ENCODE peak calls at places on chromosome X, in ten cellular contexts. H, F, J, X, P, G, R, I, V and B are unnamed samples.

GRCh38 chrX:334971-335757 is 16.6 kb upstream of the GTPBP6 start:
- DNase-seq in H (no peak), F (no peak), J (no peak), X (peak), P (no peak), G (no peak), R (no peak), I (no peak), V (no peak), B (no peak)

GRCh38 chrX:39982927-39983326 is 114.8 kb downstream of the BCOR start:
- DNase-seq in H (no peak), F (no peak), J (no peak), X (no peak), P (no peak), G (no peak), R (no peak), I (no peak), V (no peak), B (no peak)

GRCh38 chrX:625137-625691 is 5.4 kb upstream of the SHOX start:
- DNase-seq in H (no peak), F (no peak), J (no peak), X (no peak), P (no peak), G (no peak), R (no peak), I (no peak), V (no peak), B (peak)

GRCh38 chrX:28847423-28847822 is 260.2 kb downstream of the IL1RAPL1 start:
- DNase-seq in H (no peak), F (peak), J (no peak), X (no peak), P (no peak), G (no peak), R (no peak), I (no peak), V (no peak), B (no peak)

GRCh38 chrX:140501940-140502468 is 2.9 kb downstream of the SOX3 start:
- DNase-seq in H (no peak), F (no peak), J (no peak), X (no peak), P (no peak), G (no peak), R (no peak), I (no peak), V (no peak), B (no peak)

GRCh38 chrX:102765217-102765616 is 44.7 kb downstream of the GPRASP3 start:
- DNase-seq in H (no peak), F (no peak), J (no peak), X (no peak), P (no peak), G (peak), R (no peak), I (no peak), V (no peak), B (no peak)

GRCh38 chrX:65587616-65588526 is 53.3 kb upstream of the LAS1L start:
- DNase-seq in H (no peak), F (peak), J (peak), X (peak), P (peak), G (peak), R (peak), I (no peak), V (peak), B (peak)

GRCh38 chrX:12955882-12956703 is 18.8 kb upstream of the TMSB4X start:
- DNase-seq in H (no peak), F (no peak), J (no peak), X (peak), P (peak), G (peak), R (no peak), I (peak), V (peak), B (no peak)

GRCh38 chrX:1378306-1378758 is 13.6 kb downstream of the SLC25A6 start:
- DNase-seq in H (no peak), F (no peak), J (no peak), X (peak), P (no peak), G (no peak), R (peak), I (no peak), V (no peak), B (peak)

GRCh38 chrX:47218280-47218919 is at the start of gene CDK16:
- DNase-seq in H (no peak), F (peak), J (peak), X (peak), P (peak), G (peak), R (peak), I (no peak), V (peak), B (peak)

GRCh38 chrX:16643160-16643559 is 6.8 kb upstream of the S100G start:
- DNase-seq in H (no peak), F (no peak), J (no peak), X (no peak), P (no peak), G (no peak), R (no peak), I (no peak), V (no peak), B (no peak)

GRCh38 chrX:13078739-13079444 is 34.5 kb upstream of the FAM9C start:
- DNase-seq in H (no peak), F (peak), J (peak), X (no peak), P (no peak), G (peak), R (peak), I (no peak), V (peak), B (no peak)

GRCh38 chrX:40006025-40007017 is 91.4 kb downstream of the BCOR start:
- DNase-seq in H (no peak), F (no peak), J (peak), X (peak), P (no peak), G (peak), R (peak), I (no peak), V (peak), B (no peak)

GRCh38 chrX:6257025-6257424 is 28.4 kb upstream of the NLGN4X start:
- DNase-seq in H (no peak), F (no peak), J (no peak), X (no peak), P (no peak), G (no peak), R (no peak), I (no peak), V (no peak), B (no peak)

GRCh38 chrX:151983186-151983585 is 8.7 kb upstream of the GABRE start:
- DNase-seq in H (no peak), F (no peak), J (no peak), X (no peak), P (no peak), G (no peak), R (no peak), I (no peak), V (no peak), B (peak)

GRCh38 chrX:44218465-44218864 is 125.0 kb downstream of the EFHC2 start:
- DNase-seq in H (no peak), F (no peak), J (no peak), X (no peak), P (no peak), G (no peak), R (no peak), I (no peak), V (no peak), B (no peak)

GRCh38 chrX:153460826-153461225 is 9.6 kb downstream of the HAUS7 start:
- DNase-seq in H (no peak), F (no peak), J (peak), X (no peak), P (no peak), G (peak), R (peak), I (no peak), V (peak), B (no peak)

GRCh38 chrX:87583679-87584078 is 66.1 kb downstream of the KLHL4 start:
- DNase-seq in H (peak), F (no peak), J (no peak), X (no peak), P (peak), G (no peak), R (peak), I (no peak), V (peak), B (no peak)

GRCh38 chrX:20066968-20067708 is 49.6 kb downstream of the MAP7D2 start:
- DNase-seq in H (no peak), F (no peak), J (peak), X (no peak), P (no peak), G (peak), R (peak), I (no peak), V (no peak), B (no peak)

GRCh38 chrX:41377624-41378023 is 43.7 kb downstream of the DDX3X start:
- DNase-seq in H (no peak), F (no peak), J (no peak), X (no peak), P (no peak), G (no peak), R (no peak), I (no peak), V (no peak), B (no peak)

GRCh38 chrX:2652106-2652505 is 39.0 kb upstream of the CD99 start:
- DNase-seq in H (no peak), F (no peak), J (no peak), X (no peak), P (no peak), G (no peak), R (no peak), I (no peak), V (no peak), B (peak)

GRCh38 chrX:26442340-26442739 is 226.4 kb downstream of the MAGEB5 start:
- DNase-seq in H (no peak), F (no peak), J (peak), X (no peak), P (no peak), G (no peak), R (no peak), I (no peak), V (no peak), B (no peak)

GRCh38 chrX:69387559-69388487 is 116.3 kb upstream of the NALF2 start:
- DNase-seq in H (peak), F (no peak), J (peak), X (no peak), P (peak), G (peak), R (peak), I (no peak), V (peak), B (peak)

GRCh38 chrX:26649534-26649933 is 433.6 kb downstream of the MAGEB5 start:
- DNase-seq in H (no peak), F (no peak), J (peak), X (no peak), P (no peak), G (no peak), R (no peak), I (no peak), V (no peak), B (no peak)

GRCh38 chrX:37926700-37927099 is 79.3 kb upstream of the DYNLT3 start:
- DNase-seq in H (no peak), F (no peak), J (no peak), X (no peak), P (no peak), G (no peak), R (no peak), I (no peak), V (no peak), B (no peak)

GRCh38 chrX:119055650-119056049 is 17.1 kb upstream of the CT47C1 start:
- DNase-seq in H (no peak), F (no peak), J (peak), X (no peak), P (no peak), G (no peak), R (no peak), I (no peak), V (no peak), B (no peak)

DNA sequence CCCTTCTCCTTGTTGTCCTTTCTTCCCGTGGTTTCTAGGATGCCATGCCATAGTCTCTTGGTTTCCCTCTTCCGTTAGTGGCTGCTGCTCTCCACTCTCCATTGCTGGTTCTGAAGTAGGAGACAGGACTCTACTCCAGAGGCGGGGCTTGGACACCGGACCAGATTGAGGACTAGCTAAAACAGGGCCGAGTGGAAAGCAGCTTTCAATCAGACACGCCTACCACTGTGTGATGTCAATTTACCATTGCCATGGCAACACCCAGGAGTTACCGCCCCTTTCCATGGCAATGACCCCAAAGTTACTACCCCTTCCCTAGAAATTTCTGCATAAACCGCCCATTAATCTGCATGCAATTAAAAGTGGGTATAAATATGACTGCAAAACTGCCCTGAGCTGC is 88.7 kb upstream of the CCDC160 start:
- DNase-seq in H (no peak), F (no peak), J (peak), X (no peak), P (no peak), G (no peak), R (no peak), I (no peak), V (no peak), B (no peak)
- H3K4me3 ChIP-seq in H (no peak), F (peak), J (no peak), X (no peak), P (no peak), G (no peak), R (no peak), I (peak), V (peak), B (no peak)

DNA sequence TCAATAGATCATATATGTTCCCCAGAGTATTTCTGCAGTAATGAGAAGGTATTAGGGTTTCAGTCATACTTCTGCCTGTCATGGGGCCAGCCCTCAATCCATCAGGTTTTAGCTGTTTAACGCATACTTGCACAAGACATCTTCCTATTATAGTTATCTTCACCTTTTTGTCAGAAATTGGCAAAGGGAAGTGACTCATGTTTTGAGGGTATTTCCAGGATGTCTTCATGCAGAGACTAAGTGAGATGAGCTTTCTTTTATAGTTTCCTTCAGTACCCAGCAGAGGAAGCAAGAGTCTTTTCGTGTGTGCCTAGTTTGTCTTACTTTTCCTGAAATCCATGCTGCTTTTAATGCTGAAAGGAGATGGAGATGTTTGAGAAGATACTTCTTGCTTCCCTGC is 9.5 kb downstream of the CSTF2 start:
- DNase-seq in H (no peak), F (no peak), J (no peak), X (no peak), P (no peak), G (no peak), R (no peak), I (no peak), V (no peak), B (no peak)
- TF ChIP-seq POLR2A in H (no peak), F (no peak), J (no peak), X (no peak), P (no peak), G (no peak), R (no peak), I (no peak), V (no peak), B (no peak)

GRCh38 chrX:54182864-54183613 is at the start of gene FAM120C:
- DNase-seq in H (no peak), F (peak), J (peak), X (peak), P (peak), G (peak), R (peak), I (peak), V (peak), B (peak)
- H3K4me3 ChIP-seq in H (peak), F (peak), J (peak), X (peak), P (peak), G (peak), R (peak), I (peak), V (peak), B (peak)

DNA sequence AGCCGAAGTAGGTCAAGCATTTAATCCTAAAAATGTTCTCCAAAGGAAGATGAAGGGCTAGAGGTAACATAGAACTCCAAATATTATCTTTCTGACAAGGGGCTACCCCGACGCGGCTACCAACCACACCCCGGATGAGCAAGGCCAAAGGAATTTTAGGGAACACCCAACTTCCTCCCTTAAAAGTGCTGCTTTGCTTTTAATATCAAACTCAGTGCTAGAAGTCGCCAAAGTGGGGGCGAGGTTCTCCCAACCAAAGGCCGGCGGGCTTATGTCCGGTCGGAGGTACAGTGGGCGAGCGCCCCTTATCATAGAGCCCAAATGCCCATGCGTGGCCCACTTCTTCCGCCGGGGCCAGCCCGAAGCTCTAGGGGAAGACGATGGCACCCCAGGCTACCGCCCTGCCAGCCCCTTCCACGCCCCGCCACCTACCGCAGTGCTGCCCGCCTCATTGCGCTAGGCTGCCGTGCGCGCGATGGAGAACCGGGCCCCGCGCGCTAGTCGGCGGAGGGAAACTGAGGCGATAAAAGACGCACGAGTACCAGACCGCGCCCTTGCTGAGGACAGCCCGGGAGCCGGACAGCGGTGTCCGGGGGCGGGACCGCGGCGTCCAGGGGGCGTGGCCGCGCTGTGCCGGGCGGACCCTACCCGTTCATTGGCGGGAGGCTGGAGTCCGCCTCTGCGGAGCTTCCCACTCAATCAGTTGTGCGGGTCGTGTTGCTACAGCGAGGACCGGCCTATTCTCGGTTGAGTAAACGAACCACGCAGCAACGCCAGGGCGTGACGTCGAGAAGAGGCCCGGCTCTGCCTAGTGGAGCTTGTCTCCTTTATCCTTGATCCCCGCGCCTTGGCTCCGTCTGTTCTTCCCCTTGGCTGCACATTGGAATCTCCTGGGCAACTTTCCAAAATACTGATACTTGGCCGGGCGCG is at the start of gene ACOT9:
- DNase-seq in H (peak), F (peak), J (peak), X (peak), P (peak), G (peak), R (peak), I (peak), V (peak), B (peak)
- TF ChIP-seq POLR2A in H (no peak), F (peak), J (no peak), X (peak), P (peak), G (peak), R (peak), I (peak), V (no peak), B (no peak)

GRCh38 chrX:154809939-154810665 is 4.8 kb upstream of the MPP1 start:
- DNase-seq in H (no peak), F (no peak), J (no peak), X (no peak), P (no peak), G (no peak), R (no peak), I (no peak), V (no peak), B (no peak)
- H3K4me3 ChIP-seq in H (no peak), F (no peak), J (no peak), X (no peak), P (no peak), G (no peak), R (no peak), I (no peak), V (no peak), B (no peak)